ENCODE peak calls at places on chromosomes 6 and 20, in eight cellular contexts. K is breast epithelium, I is GM23338, T is sigmoid colon, A is HL-60, B is stomach, P is transverse colon, R is K562. J is an unnamed sample.

GRCh38 chr6:108961985-108962384 is 113.8 kb downstream of the ARMC2 start:
- DNase-seq in K (no peak), I (no peak), T (no peak), A (no peak), B (no peak), P (no peak), R (no peak), J (no peak)

GRCh38 chr20:11186301-11187008 is 512.7 kb upstream of the JAG1 start:
- DNase-seq in K (no peak), I (no peak), T (no peak), A (no peak), B (no peak), P (no peak), R (no peak), J (no peak)

GRCh38 chr6:170066679-170067078 is 224.2 kb downstream of the DLL1 start:
- DNase-seq in K (no peak), I (no peak), T (peak), A (no peak), B (no peak), P (peak), R (no peak), J (no peak)

GRCh38 chr6:16851044-16851540 is 89.8 kb upstream of the ATXN1 start:
- DNase-seq in K (no peak), I (no peak), T (no peak), A (no peak), B (no peak), P (no peak), R (no peak), J (no peak)

GRCh38 chr6:132130530-132131298 is 179.5 kb upstream of the CCN2 start:
- DNase-seq in K (no peak), I (no peak), T (peak), A (no peak), B (no peak), P (peak), R (no peak), J (peak)

GRCh38 chr6:69164564-69165252 is 529.6 kb downstream of the ADGRB3 start:
- DNase-seq in K (no peak), I (peak), T (no peak), A (no peak), B (no peak), P (no peak), R (no peak), J (no peak)

GRCh38 chr6:83708546-83708969 is 343 bp downstream of the SNAP91 start:
- DNase-seq in K (no peak), I (peak), T (no peak), A (no peak), B (no peak), P (no peak), R (no peak), J (peak)

GRCh38 chr6:12327391-12327790 is 37.2 kb downstream of the EDN1 start:
- DNase-seq in K (no peak), I (peak), T (no peak), A (no peak), B (no peak), P (no peak), R (no peak), J (no peak)

GRCh38 chr20:33693741-33694645 is 7.8 kb upstream of the E2F1 start:
- DNase-seq in K (no peak), I (peak), T (peak), A (no peak), B (no peak), P (no peak), R (no peak), J (no peak)

GRCh38 chr6:114735118-114735730 is 392.4 kb upstream of the HS3ST5 start:
- DNase-seq in K (no peak), I (peak), T (no peak), A (no peak), B (no peak), P (no peak), R (no peak), J (no peak)

GRCh38 chr6:144405173-144405572 is 120.0 kb downstream of the UTRN start:
- DNase-seq in K (no peak), I (no peak), T (no peak), A (no peak), B (no peak), P (no peak), R (no peak), J (no peak)

GRCh38 chr6:107563694-107564093 is 73.8 kb downstream of the SOBP start:
- DNase-seq in K (no peak), I (no peak), T (peak), A (no peak), B (no peak), P (no peak), R (no peak), J (no peak)

GRCh38 chr20:43187476-43188233 is 2.1 kb downstream of the PTPRT start:
- DNase-seq in K (peak), I (peak), T (peak), A (peak), B (peak), P (peak), R (peak), J (peak)

GRCh38 chr6:124260337-124260736 is 456.7 kb downstream of the NKAIN2 start:
- DNase-seq in K (no peak), I (peak), T (no peak), A (no peak), B (no peak), P (no peak), R (no peak), J (no peak)

GRCh38 chr6:2396856-2397640 is 151.6 kb upstream of the GMDS start:
- DNase-seq in K (peak), I (no peak), T (no peak), A (no peak), B (no peak), P (no peak), R (no peak), J (no peak)

GRCh38 chr6:45419574-45420082 is 41.9 kb upstream of the SUPT3H start:
- DNase-seq in K (peak), I (peak), T (peak), A (no peak), B (peak), P (peak), R (no peak), J (peak)

GRCh38 chr6:558959-559358 is 97.9 kb downstream of the HUS1B start:
- DNase-seq in K (no peak), I (no peak), T (no peak), A (no peak), B (no peak), P (no peak), R (no peak), J (no peak)

GRCh38 chr20:49252556-49253350 is 25.1 kb downstream of the ZNFX1 start:
- DNase-seq in K (no peak), I (no peak), T (no peak), A (no peak), B (no peak), P (no peak), R (no peak), J (no peak)

GRCh38 chr6:39765508-39766065 is 26.6 kb upstream of the DAAM2 start:
- DNase-seq in K (peak), I (no peak), T (no peak), A (no peak), B (no peak), P (no peak), R (no peak), J (no peak)

DNA sequence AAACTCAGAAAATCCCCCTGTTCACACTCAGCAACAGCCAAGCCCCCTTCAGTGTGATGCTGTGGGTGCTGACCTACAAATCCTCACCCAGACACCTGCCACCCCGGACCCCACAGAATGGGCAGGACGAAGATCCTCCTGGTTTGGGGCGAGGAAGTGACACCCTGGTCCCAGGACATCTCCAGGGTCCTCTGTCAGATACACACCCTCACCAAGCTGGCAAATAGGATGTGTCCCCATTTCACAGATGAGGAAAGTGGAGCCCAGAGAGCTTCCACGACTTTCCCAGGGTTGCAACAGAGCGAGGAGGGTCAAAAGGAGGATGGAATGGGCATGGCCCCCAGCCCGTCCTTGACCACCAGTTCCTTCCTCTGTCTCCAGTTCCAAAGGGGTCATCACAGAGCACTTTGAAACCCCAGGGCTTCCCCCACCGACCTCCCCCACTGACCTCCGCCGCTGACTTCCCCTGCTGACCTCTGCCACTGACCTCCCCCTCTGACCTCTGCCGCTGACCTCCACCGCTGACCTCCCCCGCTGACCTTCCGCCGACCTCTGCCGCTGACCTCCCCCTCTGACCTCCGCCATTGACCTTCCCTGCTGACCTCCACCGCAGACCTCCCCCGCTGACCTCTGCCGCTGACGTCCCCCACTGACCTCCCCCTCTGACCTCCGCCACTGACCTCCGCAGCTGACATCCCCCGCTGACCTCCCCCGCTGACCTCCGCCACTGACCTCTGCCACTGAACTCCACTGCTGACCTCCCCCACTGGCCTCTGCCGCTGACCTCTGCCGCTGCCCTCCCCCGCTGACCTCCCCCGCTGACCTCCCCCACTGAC is 91.8 kb upstream of the AFDN start:
- DNase-seq in K (no peak), I (no peak), T (peak), A (no peak), B (peak), P (no peak), R (no peak), J (no peak)
- TF ChIP-seq POLR2AphosphoS5 in K (no peak), I (no peak), T (no peak), A (no peak), B (no peak), P (no peak), R (no peak), J (no peak)

DNA sequence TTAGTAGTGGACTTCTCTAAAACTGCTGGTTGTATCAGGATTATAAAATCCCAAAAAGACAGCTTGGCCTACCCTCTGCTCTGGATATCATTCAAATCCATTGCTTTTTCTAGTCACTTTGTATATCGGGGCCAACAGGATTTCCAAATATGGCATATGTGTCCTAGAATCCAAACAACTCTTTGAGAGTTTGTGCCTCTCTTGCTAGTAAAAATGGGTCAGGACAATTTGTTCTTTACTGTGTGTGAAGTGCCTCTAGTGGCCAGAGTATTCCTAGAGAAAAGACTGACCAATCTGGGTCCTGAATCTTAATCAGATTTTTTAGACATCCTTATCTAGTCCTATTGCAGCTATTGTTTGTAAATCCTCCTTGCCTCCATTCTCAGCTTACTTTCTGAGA is 33.5 kb upstream of the MANEA start:
- DNase-seq in K (no peak), I (no peak), T (no peak), A (no peak), B (no peak), P (no peak), R (no peak), J (no peak)
- TF ChIP-seq CTCF in K (no peak), I (peak), T (no peak), A (no peak), B (no peak), P (no peak), R (no peak), J (no peak)

GRCh38 chr6:33788694-33789549 is at the start of gene LEMD2:
- DNase-seq in K (peak), I (peak), T (peak), A (peak), B (peak), P (peak), R (peak), J (peak)
- TF ChIP-seq POLR2AphosphoS5 in K (peak), I (peak), T (peak), A (peak), B (peak), P (peak), R (peak), J (peak)

GRCh38 chr6:148269386-148269785 is 73.3 kb upstream of the SASH1 start:
- DNase-seq in K (no peak), I (no peak), T (no peak), A (no peak), B (no peak), P (no peak), R (no peak), J (no peak)

GRCh38 chr6:148273962-148274752 is 68.5 kb upstream of the SASH1 start:
- DNase-seq in K (peak), I (no peak), T (no peak), A (no peak), B (no peak), P (no peak), R (no peak), J (no peak)

GRCh38 chr6:148272084-148272483 is 70.6 kb upstream of the SASH1 start:
- DNase-seq in K (no peak), I (no peak), T (no peak), A (no peak), B (no peak), P (no peak), R (no peak), J (no peak)

GRCh38 chr6:148272597-148272996 is 70.0 kb upstream of the SASH1 start:
- DNase-seq in K (no peak), I (no peak), T (no peak), A (no peak), B (no peak), P (no peak), R (no peak), J (no peak)

GRCh38 chr6:148274809-148275208 is 67.8 kb upstream of the SASH1 start:
- DNase-seq in K (no peak), I (no peak), T (no peak), A (no peak), B (no peak), P (no peak), R (no peak), J (no peak)
- TF ChIP-seq CTCF in K (no peak), I (no peak), T (no peak), A (no peak), B (no peak), P (no peak), R (no peak), J (no peak)

DNA sequence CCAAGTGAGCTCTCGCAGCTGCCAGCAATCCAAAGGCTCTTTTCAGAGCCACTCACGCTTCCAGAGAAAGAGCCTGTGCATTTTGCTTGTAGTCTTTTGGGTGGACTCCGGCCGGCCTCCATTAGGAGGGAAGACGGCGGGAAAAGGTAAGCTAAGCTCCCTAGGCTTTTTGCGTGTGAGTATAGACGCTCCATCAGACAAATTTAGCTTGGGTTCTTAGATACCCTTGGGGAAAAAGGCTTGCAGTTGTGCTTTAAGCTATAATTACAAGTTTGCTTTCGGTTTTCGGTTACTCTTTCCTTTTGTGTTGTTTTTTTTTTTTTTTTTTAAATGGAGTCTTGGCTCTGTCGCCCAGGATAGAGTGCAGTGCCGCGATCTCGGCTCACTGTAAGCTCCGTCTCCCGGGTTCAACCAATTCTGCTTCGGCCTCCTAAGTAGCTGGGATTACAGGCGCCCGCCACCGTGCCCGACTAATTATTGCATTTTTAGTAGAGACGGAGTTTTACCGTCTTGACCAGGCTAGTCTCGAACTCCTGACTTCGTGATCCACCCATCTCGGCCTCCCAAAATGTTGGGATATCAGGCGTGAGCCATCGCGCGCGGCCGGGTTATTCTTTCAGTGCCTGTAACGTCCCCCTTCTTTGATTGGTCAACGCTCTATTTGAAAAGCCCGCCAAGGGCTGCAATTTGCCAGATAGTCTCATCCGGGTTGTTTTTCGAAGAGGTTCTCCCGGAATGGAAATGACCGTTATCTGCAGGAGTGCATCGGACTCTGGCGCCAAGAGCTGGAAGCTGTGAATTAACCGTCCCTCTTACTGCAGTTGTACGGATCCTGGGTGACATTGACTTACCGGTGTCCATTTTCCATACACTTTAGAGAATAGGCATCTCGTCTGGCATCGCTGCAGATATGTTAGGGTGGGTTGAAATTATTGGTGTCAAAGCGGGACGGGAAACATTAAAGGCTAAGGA is 18.1 kb downstream of the OR2B2 start:
- DNase-seq in K (peak), I (peak), T (peak), A (peak), B (peak), P (peak), R (peak), J (peak)
- TF ChIP-seq POLR2AphosphoS5 in K (no peak), I (peak), T (no peak), A (peak), B (peak), P (peak), R (no peak), J (peak)

DNA sequence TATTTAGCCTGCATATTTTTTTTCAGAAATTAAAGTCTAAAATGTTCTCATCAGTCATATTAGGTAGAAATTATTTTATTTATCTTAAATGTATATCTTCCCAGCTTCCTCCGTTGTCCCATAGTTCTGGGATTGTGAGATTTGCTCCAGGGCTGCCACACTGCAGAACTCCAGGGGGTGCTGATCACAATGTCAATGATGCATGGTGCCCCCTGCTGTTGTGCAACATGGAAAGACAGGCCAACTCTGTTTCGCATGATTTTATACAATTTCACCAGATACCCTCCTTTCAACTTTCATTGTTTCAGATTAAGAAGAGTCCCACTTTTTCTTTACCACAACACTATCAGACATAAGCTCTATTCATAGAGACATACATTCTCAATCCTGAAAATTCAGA is 35.9 kb downstream of the ID4 start:
- DNase-seq in K (no peak), I (peak), T (no peak), A (no peak), B (no peak), P (no peak), R (no peak), J (no peak)
- TF ChIP-seq CTCF in K (no peak), I (peak), T (no peak), A (no peak), B (no peak), P (no peak), R (peak), J (no peak)

GRCh38 chr6:6004147-6004995 is 2.4 kb downstream of the NRN1 start:
- DNase-seq in K (no peak), I (peak), T (no peak), A (no peak), B (no peak), P (no peak), R (no peak), J (no peak)
- TF ChIP-seq POLR2AphosphoS5 in K (no peak), I (no peak), T (peak), A (no peak), B (no peak), P (peak), R (no peak), J (no peak)

DNA sequence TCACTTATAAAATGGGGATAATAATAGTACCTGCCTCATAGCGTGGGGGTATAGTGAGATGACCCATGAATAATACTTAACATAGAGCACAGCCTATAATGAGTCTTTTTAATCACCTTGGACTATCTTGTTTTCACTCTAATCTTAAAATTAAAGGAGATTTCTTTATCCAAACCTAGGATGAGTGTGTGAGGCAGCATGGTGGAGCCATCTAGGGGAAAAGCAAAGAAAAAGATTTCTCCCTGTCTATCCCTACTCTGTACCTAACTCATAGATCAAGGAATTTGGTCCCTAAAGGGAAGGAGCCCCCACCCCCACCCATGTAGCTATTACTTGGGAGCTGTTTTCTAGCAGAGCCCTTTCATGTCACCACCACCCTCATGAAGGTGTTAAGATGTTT is 45.2 kb upstream of the PAK5 start:
- DNase-seq in K (no peak), I (peak), T (no peak), A (no peak), B (no peak), P (no peak), R (no peak), J (no peak)
- TF ChIP-seq CTCF in K (no peak), I (peak), T (no peak), A (no peak), B (no peak), P (no peak), R (no peak), J (no peak)

J was measured in prostate gland.